ENCODE peak calls at places on chromosomes 7 and 10, in four cellular contexts. N is WTC11, B is K562, V is HepG2. R is an unnamed sample.

GRCh38 chr7:40623863-40624262 is 489.1 kb downstream of the SUGCT start:
- DNase-seq in N (no peak), V (no peak), B (no peak), R (no peak)

GRCh38 chr10:52032681-52033629 is 281.1 kb upstream of the DKK1 start:
- DNase-seq in N (no peak), B (no peak), V (no peak), R (no peak)

GRCh38 chr10:5416981-5417380 is 4.6 kb downstream of the NET1 start:
- DNase-seq in N (peak), B (no peak), V (no peak), R (no peak)

GRCh38 chr10:43203491-43204393 is 63.1 kb downstream of the RASGEF1A start:
- DNase-seq in N (peak), B (peak), V (no peak), R (peak)

GRCh38 chr10:96346295-96346694 is 12.5 kb downstream of the OPALIN start:
- DNase-seq in B (no peak), V (no peak), N (no peak), R (no peak)

GRCh38 chr7:11567571-11567970 is 264.4 kb downstream of the THSD7A start:
- DNase-seq in B (no peak), N (no peak), V (no peak), R (no peak)

GRCh38 chr10:73819513-73820093 is 8.2 kb upstream of the NDST2 start:
- DNase-seq in V (no peak), B (peak), N (peak), R (no peak)

GRCh38 chr7:123538897-123539296 is 4.5 kb upstream of the IQUB start:
- DNase-seq in B (no peak), V (no peak), N (no peak), R (no peak)

GRCh38 chr7:600149-600814 is 80.6 kb upstream of the PDGFA start:
- DNase-seq in B (no peak), V (no peak), N (no peak), R (no peak)

GRCh38 chr10:96642973-96643372 is 56.2 kb upstream of the TM9SF3 start:
- DNase-seq in B (peak), N (peak), V (peak), R (peak)

GRCh38 chr10:77702166-77702565 is 64.6 kb upstream of the KCNMA1 start:
- DNase-seq in N (no peak), V (no peak), B (no peak), R (no peak)

GRCh38 chr7:157470017-157470322 is 133.2 kb downstream of the DNAJB6 start:
- DNase-seq in V (no peak), B (no peak), N (no peak), R (no peak)

GRCh38 chr10:14658331-14659122 is 116.2 kb downstream of the FAM107B start:
- DNase-seq in N (no peak), B (no peak), V (no peak), R (no peak)

GRCh38 chr10:100510533-100511308 is 8.9 kb downstream of the SEC31B start:
- DNase-seq in V (no peak), N (no peak), B (no peak), R (no peak)

GRCh38 chr10:27701971-27702537 is 43.6 kb downstream of the MKX start:
- DNase-seq in V (no peak), B (no peak), N (no peak), R (no peak)

GRCh38 chr10:115696747-115697146 is 576.3 kb downstream of the GFRA1 start:
- DNase-seq in V (no peak), B (no peak), N (no peak), R (no peak)

GRCh38 chr10:86340176-86340990 is 26.2 kb downstream of the GRID1 start:
- DNase-seq in N (peak), V (no peak), B (no peak), R (no peak)

GRCh38 chr10:106864031-106864430 is 300.5 kb downstream of the SORCS1 start:
- DNase-seq in B (no peak), V (no peak), N (no peak), R (no peak)

GRCh38 chr7:53996856-53997255 is 545.3 kb upstream of the VSTM2A start:
- DNase-seq in V (no peak), N (no peak), B (no peak), R (no peak)

GRCh38 chr7:24050991-24051529 is 232.9 kb upstream of the NPY start:
- DNase-seq in N (no peak), V (no peak), B (no peak), R (no peak)

GRCh38 chr10:75009426-75009825 is 102.0 kb upstream of the SAMD8 start:
- DNase-seq in V (no peak), N (no peak), B (no peak), R (no peak)

DNA sequence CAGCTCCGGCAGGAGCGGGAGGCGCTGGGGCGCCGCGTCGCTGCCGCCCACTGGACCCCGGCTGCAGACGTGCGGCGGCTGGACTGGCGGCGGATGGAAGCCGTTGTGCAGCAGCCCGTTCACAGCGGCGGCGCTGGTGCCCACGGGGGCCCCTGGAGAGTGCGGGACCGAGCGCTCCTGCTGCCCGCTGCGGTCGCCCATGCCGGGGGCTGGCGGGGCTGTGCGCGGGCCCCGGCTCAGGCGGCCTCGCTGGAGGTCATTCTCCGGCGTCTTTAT is 413 bp downstream of the PANK1 start:
- DNase-seq in V (no peak), N (no peak), B (no peak), R (peak)
- TF ChIP-seq ELF4 in V (no peak), N (no peak), B (no peak), R (no peak)

DNA sequence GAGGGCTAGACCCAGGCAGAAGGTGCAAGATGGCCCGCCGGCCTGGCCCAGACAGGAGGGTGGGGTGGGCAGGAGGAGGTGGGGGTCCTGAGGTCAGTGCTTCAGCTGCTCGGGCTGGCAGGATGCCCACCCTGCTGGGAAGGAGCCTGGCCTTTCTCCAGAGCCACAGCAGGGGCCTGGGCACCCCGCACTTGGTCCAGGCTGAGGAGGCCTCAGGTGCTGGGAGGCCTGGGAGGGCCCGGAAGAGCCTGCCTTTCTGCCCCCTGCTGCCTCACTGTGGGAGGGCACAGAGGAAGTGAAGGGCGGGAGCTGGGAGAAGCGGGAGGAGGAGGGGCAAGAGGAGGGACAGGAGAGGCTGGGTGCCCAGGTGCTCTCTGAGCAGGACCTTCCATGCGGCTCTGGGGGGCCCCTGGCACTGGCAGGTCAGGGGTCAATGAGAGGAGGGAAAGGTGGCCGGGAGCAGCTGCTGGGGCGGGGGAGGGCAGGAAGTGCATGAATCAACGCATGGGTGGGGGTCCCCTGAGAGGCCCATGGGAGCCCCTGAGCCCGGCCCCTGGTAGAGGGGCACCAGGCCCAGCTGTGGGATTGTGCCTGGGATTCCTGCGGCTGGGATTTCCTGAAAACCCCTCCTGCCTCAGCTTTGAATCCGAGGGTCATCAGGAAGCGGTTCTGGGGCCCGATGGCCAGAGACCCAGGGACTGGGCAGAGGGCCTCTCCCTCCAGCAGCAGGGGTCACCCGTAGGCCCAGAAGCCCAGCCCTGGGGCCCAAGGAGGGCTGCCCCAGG is 49.9 kb downstream of the PWWP2B start:
- DNase-seq in V (peak), B (peak), N (no peak), R (no peak)
- TF ChIP-seq ELF4 in V (no peak), B (no peak), N (no peak), R (no peak)

GRCh38 chr7:12783421-12783820 is 96.0 kb downstream of the ARL4A start:
- DNase-seq in V (no peak), N (no peak), B (no peak), R (no peak)

GRCh38 chr7:12786494-12786893 is 99.1 kb downstream of the ARL4A start:
- DNase-seq in V (no peak), B (no peak), N (no peak), R (no peak)

GRCh38 chr7:12788591-12788990 is 101.2 kb downstream of the ARL4A start:
- DNase-seq in N (no peak), V (no peak), B (no peak), R (no peak)

GRCh38 chr7:12785473-12785872 is 98.0 kb downstream of the ARL4A start:
- DNase-seq in V (no peak), N (no peak), B (no peak), R (no peak)

GRCh38 chr7:12788171-12788570 is 100.7 kb downstream of the ARL4A start:
- DNase-seq in V (no peak), B (no peak), N (no peak), R (no peak)
- TF ChIP-seq ELF4 in V (no peak), B (no peak), N (no peak), R (no peak)

GRCh38 chr10:19014034-19014433 is 34.6 kb upstream of the MALRD1 start:
- DNase-seq in V (no peak), B (no peak), N (no peak), R (no peak)
- TF ChIP-seq ELF4 in V (no peak), B (no peak), N (no peak), R (no peak)

GRCh38 chr7:138246391-138246790 is 170.1 kb downstream of the AKR1D1 start:
- DNase-seq in B (no peak), N (no peak), V (no peak), R (no peak)
- TF ChIP-seq ELF4 in B (no peak), N (no peak), V (no peak), R (no peak)

GRCh38 chr7:108330237-108330636 is 126.0 kb downstream of the NRCAM start:
- DNase-seq in N (no peak), V (no peak), B (no peak), R (no peak)

GRCh38 chr7:108328174-108328651 is 128.0 kb downstream of the NRCAM start:
- DNase-seq in V (no peak), B (no peak), N (no peak), R (peak)

GRCh38 chr7:108327353-108327752 is 128.9 kb downstream of the NRCAM start:
- DNase-seq in B (no peak), V (no peak), N (no peak), R (no peak)

GRCh38 chr7:108331971-108332370 is 124.3 kb downstream of the NRCAM start:
- DNase-seq in N (no peak), B (no peak), V (no peak), R (no peak)

DNA sequence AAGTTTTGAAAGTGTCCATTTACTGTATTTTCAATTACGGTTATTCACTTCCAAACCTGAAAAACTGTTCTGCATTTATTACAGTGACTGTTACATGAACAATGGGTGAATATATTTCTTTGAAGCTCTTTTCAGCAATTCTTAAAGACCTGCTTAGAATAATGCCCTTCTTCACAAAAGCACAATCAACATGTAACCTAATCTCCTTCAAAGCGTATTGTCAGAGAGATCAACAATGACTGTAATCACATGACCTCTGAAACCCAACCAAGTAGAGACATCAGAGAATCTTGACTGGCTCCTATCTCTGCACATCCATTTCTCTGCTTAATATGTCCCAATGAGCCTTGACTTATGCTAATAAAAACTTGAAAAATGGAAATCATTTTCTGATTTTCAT is 126.7 kb downstream of the NRCAM start:
- DNase-seq in B (no peak), V (no peak), N (no peak), R (no peak)
- TF ChIP-seq ELF4 in B (no peak), V (no peak), N (no peak), R (no peak)

DNA sequence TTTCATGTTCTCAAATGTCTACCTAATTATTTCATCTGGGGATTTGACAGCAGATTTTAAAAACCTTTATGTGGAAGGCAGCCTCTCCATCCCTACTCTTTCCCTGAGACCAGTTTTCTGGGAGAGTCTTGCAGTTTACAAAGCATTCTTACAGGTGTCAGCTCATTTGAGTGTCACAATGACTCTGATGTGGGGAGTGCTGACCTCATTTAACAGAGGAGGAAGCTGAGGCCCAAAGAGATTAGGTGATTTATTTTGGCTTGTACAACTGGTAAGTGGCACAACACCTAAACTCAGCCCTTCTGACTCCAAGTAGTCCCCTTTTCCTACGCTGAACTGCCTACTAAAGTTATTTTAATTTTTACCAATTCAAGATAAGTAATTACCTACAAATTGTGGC is 33.3 kb upstream of the MAT1A start:
- DNase-seq in B (no peak), V (no peak), N (no peak), R (no peak)
- TF ChIP-seq ELF4 in B (no peak), V (no peak), N (no peak), R (no peak)

R was measured in HEK293T.